ENCODE peak calls at places on chromosomes 7 and 10, in ten cellular contexts. G is lung; N is GM13976; K is tibial artery; M is fibroblast of lung; D is stomach; X is CD8-positive, alpha-beta T cell; V is right lobe of liver; O is RWPE1; P is upper lobe of left lung. C is an unnamed sample.

GRCh38 chr10:79381804-79382221 is 34.5 kb downstream of the PPIF start:
- DNase-seq in P (peak), K (peak), X (no peak), V (peak), O (no peak), G (no peak), D (peak), N (no peak), M (peak), C (peak)

GRCh38 chr10:122263971-122264370 is 7.1 kb upstream of the BTBD16 start:
- DNase-seq in N (no peak), X (no peak), D (no peak), V (no peak), M (peak), O (peak), G (no peak), P (peak), K (no peak), C (peak)

GRCh38 chr10:77111611-77112550 is 525.7 kb downstream of the KCNMA1 start:
- DNase-seq in D (no peak), P (no peak), X (no peak), M (peak), V (no peak), G (no peak), K (no peak), O (peak), N (peak), C (peak)

GRCh38 chr7:84196007-84196551 is 1.5 kb upstream of the SEMA3A start:
- DNase-seq in M (peak), X (no peak), G (no peak), P (no peak), O (no peak), D (no peak), V (no peak), K (no peak), N (no peak), C (no peak)

GRCh38 chr10:17003151-17003550 is 126.5 kb downstream of the CUBN start:
- DNase-seq in N (no peak), K (no peak), G (no peak), X (peak), V (no peak), M (peak), O (peak), D (no peak), P (no peak), C (peak)

GRCh38 chr7:158783595-158783994 is 45.7 kb downstream of the ESYT2 start:
- DNase-seq in G (no peak), N (no peak), O (no peak), M (no peak), X (no peak), V (no peak), P (no peak), D (no peak), K (no peak), C (no peak)

GRCh38 chr7:40986351-40986873 is 716.5 kb downstream of the INHBA start:
- DNase-seq in X (no peak), P (no peak), G (no peak), D (no peak), V (no peak), K (no peak), N (no peak), M (peak), O (no peak), C (peak)

GRCh38 chr7:43511769-43512515 is 71.0 kb upstream of the STK17A start:
- DNase-seq in N (no peak), G (no peak), M (no peak), P (no peak), V (no peak), X (no peak), O (no peak), D (no peak), K (no peak), C (no peak)

GRCh38 chr7:37195388-37195787 is 253.3 kb downstream of the ELMO1 start:
- DNase-seq in P (no peak), X (no peak), K (no peak), M (no peak), V (no peak), N (no peak), D (no peak), G (no peak), O (no peak), C (no peak)

GRCh38 chr7:99112097-99112496 is 31.8 kb downstream of the SMURF1 start:
- DNase-seq in X (no peak), G (no peak), V (no peak), O (no peak), P (no peak), K (no peak), D (no peak), N (peak), M (no peak), C (no peak)

DNA sequence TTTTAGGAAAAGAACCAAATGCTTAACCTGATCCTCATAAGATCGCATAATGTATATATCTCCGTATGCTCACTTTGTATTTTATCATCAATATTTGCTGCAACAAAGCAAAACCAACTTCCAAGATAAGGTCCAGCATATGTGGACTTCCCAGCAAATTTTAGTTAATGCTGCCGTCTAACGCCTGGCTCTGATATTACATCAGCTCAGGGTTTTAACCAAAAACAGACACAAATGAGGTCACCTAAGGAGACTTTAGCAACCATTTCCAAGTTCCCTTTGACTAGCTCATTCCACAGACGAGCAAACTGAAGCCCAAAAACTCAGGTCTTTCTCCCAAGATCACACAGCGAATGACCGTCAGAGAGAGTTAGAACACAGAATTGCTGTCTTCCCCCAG is 59.4 kb upstream of the UCN3 start:
- DNase-seq in V (no peak), G (no peak), N (no peak), P (no peak), K (no peak), D (no peak), O (no peak), M (no peak), X (no peak), C (no peak)
- TF ChIP-seq CTCF in V (no peak), G (no peak), N (no peak), P (no peak), K (peak), D (no peak), O (no peak), M (no peak), X (no peak), C (no peak)

DNA sequence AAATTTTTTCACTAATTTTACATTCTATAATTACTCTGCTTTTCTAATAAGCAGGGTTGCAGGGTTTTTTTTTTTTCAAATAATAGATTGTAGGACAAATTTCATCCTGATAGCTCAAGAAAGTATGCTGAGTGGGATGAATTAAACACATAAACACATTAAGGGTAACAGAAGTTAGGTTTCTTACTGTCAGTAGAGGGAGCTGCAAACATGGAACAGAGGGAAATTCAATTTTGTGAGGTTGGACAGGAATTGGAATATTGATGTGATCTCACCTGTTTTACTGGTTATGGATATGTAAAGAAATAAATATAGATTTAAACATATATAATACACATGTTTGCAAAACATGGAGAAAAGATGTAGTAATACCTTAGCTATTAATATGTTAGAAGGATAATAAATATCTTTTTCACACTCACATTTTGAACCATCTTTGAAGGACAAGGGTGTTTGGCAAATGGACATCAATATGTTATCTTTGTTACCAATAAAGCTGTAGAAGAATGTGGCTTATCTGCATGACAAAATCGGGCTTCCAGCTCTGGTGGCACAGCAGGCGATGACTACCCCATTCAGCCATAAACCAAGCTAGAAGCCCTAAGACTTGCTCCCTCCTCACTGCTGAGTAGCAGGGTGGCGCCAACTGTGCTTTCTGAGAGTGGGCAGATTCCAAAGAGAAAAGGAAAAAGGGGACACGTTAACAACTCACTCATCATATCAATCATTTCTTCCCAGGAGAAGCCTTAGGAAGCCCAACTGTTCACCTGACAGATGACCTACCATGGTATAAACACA is 1257.4 kb downstream of the GATA3 start:
- DNase-seq in M (no peak), K (no peak), V (no peak), N (no peak), O (peak), X (no peak), P (no peak), G (no peak), D (no peak), C (no peak)
- TF ChIP-seq CTCF in M (peak), K (no peak), V (peak), N (no peak), O (no peak), X (no peak), P (no peak), G (no peak), D (no peak), C (peak)

DNA sequence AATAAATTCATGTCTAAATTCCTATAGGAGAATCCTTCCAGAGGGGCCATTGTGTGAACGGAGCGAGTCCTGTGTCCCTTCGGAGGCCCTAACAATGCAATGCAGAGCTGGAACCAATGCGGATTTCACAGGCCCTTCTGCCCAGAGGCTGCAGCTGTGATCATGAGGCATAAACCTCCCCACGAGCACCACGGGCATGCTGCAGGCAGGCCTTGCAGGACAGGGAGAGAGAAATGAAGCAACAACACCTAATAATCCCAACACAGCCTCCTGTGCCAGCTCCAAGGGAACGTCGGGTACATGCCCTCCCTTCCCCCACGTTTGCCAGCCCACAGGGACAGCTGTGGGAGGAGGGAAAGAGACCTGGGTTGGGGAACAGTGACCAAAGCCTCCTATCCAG is 74.4 kb downstream of the TNS3 start:
- DNase-seq in N (no peak), D (no peak), V (peak), X (no peak), O (no peak), K (peak), P (no peak), M (no peak), G (no peak), C (no peak)
- TF ChIP-seq CTCF in N (no peak), D (no peak), V (no peak), X (no peak), O (no peak), K (no peak), P (no peak), M (no peak), G (no peak), C (no peak)

DNA sequence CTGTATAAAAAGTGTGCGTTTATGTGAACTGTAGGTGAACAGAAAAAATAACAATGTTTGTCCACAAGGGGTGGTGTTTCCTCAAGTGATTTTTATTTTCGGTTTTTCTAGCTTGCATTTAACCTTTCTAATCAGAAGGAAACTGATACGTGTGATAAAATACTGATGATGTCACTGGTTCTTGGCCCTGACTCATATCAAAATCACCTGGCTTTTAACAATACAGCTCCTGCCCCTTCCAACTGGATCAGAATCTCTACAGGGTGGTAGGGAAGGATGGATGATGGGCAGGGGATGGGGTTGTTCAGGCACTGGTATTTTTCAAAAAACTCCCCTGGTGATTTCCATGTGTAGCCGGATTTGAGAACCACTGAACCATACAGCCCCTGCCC is 10.9 kb downstream of the NPFFR1 start:
- DNase-seq in V (no peak), M (peak), D (no peak), N (peak), O (peak), X (no peak), K (no peak), P (no peak), G (no peak), C (no peak)
- TF ChIP-seq CTCF in V (peak), M (peak), D (peak), N (peak), O (peak), X (peak), K (peak), P (peak), G (peak), C (peak)

GRCh38 chr7:101804642-101805401 is 12.6 kb upstream of the CUX1 start:
- DNase-seq in X (no peak), K (no peak), G (no peak), O (no peak), D (peak), M (no peak), N (no peak), P (no peak), V (no peak), C (no peak)
- TF ChIP-seq CTCF in X (peak), K (no peak), G (no peak), O (no peak), D (peak), M (peak), N (no peak), P (peak), V (peak), C (peak)

GRCh38 chr7:86282014-86282682 is 361.6 kb upstream of the GRM3 start:
- DNase-seq in D (no peak), K (no peak), N (no peak), P (no peak), V (peak), X (no peak), M (no peak), O (no peak), G (no peak), C (no peak)

GRCh38 chr7:86280150-86280549 is 363.6 kb upstream of the GRM3 start:
- DNase-seq in V (no peak), D (no peak), M (no peak), K (no peak), G (no peak), P (no peak), X (no peak), N (no peak), O (no peak), C (no peak)
- TF ChIP-seq CTCF in V (no peak), D (no peak), M (no peak), K (no peak), G (no peak), P (no peak), X (no peak), N (no peak), O (no peak), C (no peak)

GRCh38 chr10:113216068-113216467 is 266.0 kb downstream of the TCF7L2 start:
- DNase-seq in O (peak), M (no peak), V (no peak), D (no peak), X (no peak), P (no peak), K (no peak), N (no peak), G (no peak), C (no peak)
- TF ChIP-seq CTCF in O (no peak), M (no peak), V (no peak), D (peak), X (no peak), P (peak), K (no peak), N (no peak), G (no peak), C (peak)

GRCh38 chr7:101625076-101625914 is 3.8 kb downstream of the MYL10 start:
- DNase-seq in V (no peak), K (no peak), N (no peak), O (no peak), X (no peak), M (no peak), P (no peak), G (no peak), D (no peak), C (no peak)
- TF ChIP-seq CTCF in V (no peak), K (no peak), N (no peak), O (no peak), X (no peak), M (peak), P (no peak), G (no peak), D (no peak), C (no peak)

GRCh38 chr7:101319401-101319800 is 2.2 kb downstream of the IFT22 start:
- DNase-seq in X (no peak), G (no peak), O (no peak), D (no peak), P (no peak), M (no peak), V (no peak), K (no peak), N (no peak), C (no peak)

GRCh38 chr7:101321491-101322401 is at the start of gene IFT22:
- DNase-seq in G (peak), O (peak), X (peak), M (peak), P (peak), V (peak), K (peak), N (peak), D (peak), C (peak)
- TF ChIP-seq CTCF in G (peak), O (peak), X (no peak), M (peak), P (peak), V (peak), K (no peak), N (peak), D (no peak), C (peak)